ENCODE peak calls at places on chromosomes 16 and 17, in four cellular contexts. One of them, this sample, is unnamed.

GRCh38 chr17:9755083-9755482 is 36.3 kb downstream of the DHRS7C start:
- DNase-seq in RWPE1: no peak
- DNase-seq in BJ: no peak
- DNase-seq in mammary epithelial cell: no peak
- DNase-seq in this sample: no peak

GRCh38 chr16:11528053-11528452 is 58.7 kb downstream of the LITAF start:
- DNase-seq in mammary epithelial cell: no peak
- DNase-seq in RWPE1: no peak
- DNase-seq in BJ: no peak
- DNase-seq in this sample: no peak

GRCh38 chr17:68021963-68022362 is 13.6 kb upstream of the KPNA2 start:
- DNase-seq in RWPE1: no peak
- DNase-seq in BJ: no peak
- DNase-seq in mammary epithelial cell: no peak
- DNase-seq in this sample: no peak

GRCh38 chr16:67022531-67023214 is 6.3 kb upstream of the CBFB start:
- DNase-seq in RWPE1: no peak
- DNase-seq in BJ: no peak
- DNase-seq in mammary epithelial cell: no peak
- DNase-seq in this sample: no peak

GRCh38 chr17:47615766-47616424 is 33.8 kb upstream of the KPNB1 start:
- DNase-seq in RWPE1: peak; percentile 19
- DNase-seq in mammary epithelial cell: peak; percentile 24
- DNase-seq in BJ: no peak
- DNase-seq in this sample: no peak

GRCh38 chr16:56795011-56795410 is 65.1 kb downstream of the NUP93 start:
- DNase-seq in BJ: no peak
- DNase-seq in mammary epithelial cell: no peak
- DNase-seq in RWPE1: no peak
- DNase-seq in this sample: no peak

GRCh38 chr16:72042157-72042660 is 12.1 kb upstream of the HP start:
- DNase-seq in RWPE1: no peak
- DNase-seq in BJ: no peak
- DNase-seq in mammary epithelial cell: peak; percentile 2
- DNase-seq in this sample: no peak

GRCh38 chr17:4201231-4201630 is 58.2 kb downstream of the CYB5D2 start:
- DNase-seq in BJ: no peak
- DNase-seq in RWPE1: no peak
- DNase-seq in mammary epithelial cell: no peak
- DNase-seq in this sample: no peak

GRCh38 chr16:29779474-29779873 is 1.4 kb downstream of the ZG16 start:
- DNase-seq in mammary epithelial cell: peak; percentile 20
- DNase-seq in RWPE1: peak; percentile 52
- DNase-seq in BJ: no peak
- DNase-seq in this sample: no peak

GRCh38 chr17:30093463-30094147 is 23.0 kb upstream of the NSRP1 start:
- DNase-seq in BJ: no peak
- DNase-seq in RWPE1: peak; percentile 82
- DNase-seq in mammary epithelial cell: peak; percentile 43
- DNase-seq in this sample: peak; percentile 31

GRCh38 chr17:66949501-66949900 is 15.0 kb upstream of the CACNG4 start:
- DNase-seq in BJ: no peak
- DNase-seq in mammary epithelial cell: peak; percentile 33
- DNase-seq in RWPE1: no peak
- DNase-seq in this sample: no peak

GRCh38 chr16:22191089-22191965 is 14.8 kb upstream of the EEF2K start:
- DNase-seq in mammary epithelial cell: peak; percentile 97
- DNase-seq in BJ: peak; percentile 83
- DNase-seq in RWPE1: peak; percentile 94
- DNase-seq in this sample: peak; percentile 97

GRCh38 chr17:36839256-36839655 is 98.0 kb upstream of the LHX1 start:
- DNase-seq in RWPE1: no peak
- DNase-seq in mammary epithelial cell: no peak
- DNase-seq in BJ: no peak
- DNase-seq in this sample: no peak

GRCh38 chr17:41885733-41886132 is 20.5 kb upstream of the KLHL11 start:
- DNase-seq in RWPE1: no peak
- DNase-seq in mammary epithelial cell: no peak
- DNase-seq in BJ: no peak
- DNase-seq in this sample: no peak

GRCh38 chr16:67415872-67416793 is at the start of gene ZDHHC1:
- DNase-seq in mammary epithelial cell: peak; percentile 53
- DNase-seq in BJ: no peak
- DNase-seq in RWPE1: peak; percentile 52
- DNase-seq in this sample: peak; percentile 84

GRCh38 chr17:39547713-39548478 is 59.8 kb downstream of the NEUROD2 start:
- DNase-seq in RWPE1: peak; percentile 60
- DNase-seq in mammary epithelial cell: peak; percentile 34
- DNase-seq in BJ: no peak
- DNase-seq in this sample: peak; percentile 86

GRCh38 chr17:56679148-56679766 is 85.8 kb downstream of the NOG start:
- DNase-seq in BJ: no peak
- DNase-seq in RWPE1: peak; percentile 49
- DNase-seq in mammary epithelial cell: peak; percentile 34
- DNase-seq in this sample: peak; percentile 34

DNA sequence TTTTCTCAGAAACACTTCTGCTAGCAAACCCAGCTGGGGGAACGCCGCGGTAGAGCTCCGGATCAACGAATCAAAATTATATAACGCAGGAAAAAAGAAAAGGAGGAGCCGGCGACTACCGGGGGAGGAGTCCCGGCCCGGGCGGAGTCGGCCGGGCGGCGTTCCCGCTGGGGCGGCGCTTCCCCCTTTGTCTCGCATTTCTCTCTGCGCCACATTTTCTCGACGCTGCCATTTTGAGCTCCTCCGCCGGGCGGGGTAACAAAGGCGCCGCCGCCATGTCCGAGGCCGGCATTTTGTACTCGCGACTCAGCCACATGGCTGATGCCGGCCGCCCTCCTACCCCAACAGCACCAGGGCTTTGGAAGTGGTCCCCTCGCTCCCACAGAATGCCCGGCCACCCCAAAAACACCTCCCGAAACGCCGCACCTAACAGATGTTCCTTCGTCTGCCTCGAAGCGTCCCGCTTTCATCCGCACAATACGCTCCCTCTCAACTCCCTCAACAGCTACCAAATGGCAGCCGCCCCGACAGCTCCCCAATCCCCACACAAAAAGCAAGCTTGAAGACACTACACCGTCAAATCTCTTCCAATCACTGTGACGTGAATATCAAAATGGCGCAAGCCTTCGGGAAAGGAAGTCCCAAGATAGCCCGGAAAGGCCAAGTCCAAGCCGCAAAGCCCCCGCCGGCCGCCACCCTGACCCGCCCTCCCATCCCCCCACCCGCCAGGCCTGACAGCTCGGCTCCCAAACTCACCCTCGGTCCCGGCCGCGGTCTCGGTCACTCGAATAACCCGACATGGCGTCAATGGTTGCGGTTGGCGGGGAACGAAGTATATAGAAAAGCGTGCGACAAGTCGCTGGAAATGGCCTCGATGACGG is 529 bp downstream of the DDX5 start:
- DNase-seq in RWPE1: peak; percentile 75
- DNase-seq in mammary epithelial cell: peak; percentile 78
- DNase-seq in BJ: peak; percentile 18
- DNase-seq in this sample: peak; percentile 80
- TF ChIP-seq CTCF in RWPE1: no peak
- TF ChIP-seq CTCF in mammary epithelial cell: no peak
- TF ChIP-seq CTCF in BJ: no peak
- TF ChIP-seq CTCF in this sample: no peak

DNA sequence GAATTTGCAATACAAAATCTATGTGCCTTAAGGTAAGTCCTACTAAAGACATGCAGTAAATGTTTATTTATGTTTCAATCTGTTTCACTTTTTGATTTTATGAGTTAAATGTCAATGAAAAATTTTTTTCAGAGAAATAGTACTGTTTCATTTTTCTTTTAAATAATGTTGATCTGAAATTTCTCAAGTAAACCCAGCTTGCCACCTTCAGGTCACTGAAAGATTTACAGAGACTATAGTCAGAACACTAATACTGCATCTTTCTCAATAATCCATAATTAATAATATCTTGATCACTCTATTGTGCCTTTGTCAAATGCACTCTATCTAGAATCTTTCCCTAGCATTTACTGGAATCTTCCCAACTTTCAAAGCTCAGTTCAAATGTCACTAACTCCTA is 6.5 kb upstream of the DHX40 start:
- DNase-seq in BJ: no peak
- DNase-seq in RWPE1: no peak
- DNase-seq in mammary epithelial cell: no peak
- DNase-seq in this sample: no peak
- TF ChIP-seq CTCF in BJ: peak; percentile 15
- TF ChIP-seq CTCF in RWPE1: peak; percentile 29
- TF ChIP-seq CTCF in mammary epithelial cell: peak; percentile 36
- TF ChIP-seq CTCF in this sample: peak; percentile 30

GRCh38 chr17:18194804-18195203 is 11.2 kb downstream of the ALKBH5 start:
- DNase-seq in BJ: no peak
- DNase-seq in RWPE1: no peak
- DNase-seq in mammary epithelial cell: no peak
- DNase-seq in this sample: no peak
- TF ChIP-seq CTCF in BJ: no peak
- TF ChIP-seq CTCF in RWPE1: no peak
- TF ChIP-seq CTCF in mammary epithelial cell: no peak
- TF ChIP-seq CTCF in this sample: no peak

GRCh38 chr17:76998839-76999238 is 130.6 kb downstream of the MGAT5B start:
- DNase-seq in mammary epithelial cell: no peak
- DNase-seq in BJ: no peak
- DNase-seq in RWPE1: no peak
- DNase-seq in this sample: no peak

GRCh38 chr17:76997981-76998531 is 129.9 kb downstream of the MGAT5B start:
- DNase-seq in BJ: no peak
- DNase-seq in RWPE1: no peak
- DNase-seq in mammary epithelial cell: no peak
- DNase-seq in this sample: no peak

GRCh38 chr17:76994237-76994637 is 126.0 kb downstream of the MGAT5B start:
- DNase-seq in RWPE1: no peak
- DNase-seq in BJ: no peak
- DNase-seq in mammary epithelial cell: no peak
- DNase-seq in this sample: no peak

GRCh38 chr17:76995352-76996105 is 127.3 kb downstream of the MGAT5B start:
- DNase-seq in RWPE1: no peak
- DNase-seq in mammary epithelial cell: no peak
- DNase-seq in BJ: no peak
- DNase-seq in this sample: no peak

GRCh38 chr17:76996741-76997694 is 128.8 kb downstream of the MGAT5B start:
- DNase-seq in RWPE1: no peak
- DNase-seq in mammary epithelial cell: no peak
- DNase-seq in BJ: no peak
- DNase-seq in this sample: no peak
- TF ChIP-seq CTCF in RWPE1: no peak
- TF ChIP-seq CTCF in mammary epithelial cell: no peak
- TF ChIP-seq CTCF in BJ: no peak
- TF ChIP-seq CTCF in this sample: no peak

GRCh38 chr16:81635336-81635947 is 143.6 kb upstream of the PLCG2 start:
- DNase-seq in RWPE1: no peak
- DNase-seq in mammary epithelial cell: no peak
- DNase-seq in BJ: no peak
- DNase-seq in this sample: no peak

GRCh38 chr16:81634380-81635121 is 144.5 kb upstream of the PLCG2 start:
- DNase-seq in BJ: no peak
- DNase-seq in RWPE1: no peak
- DNase-seq in mammary epithelial cell: no peak
- DNase-seq in this sample: no peak

GRCh38 chr16:81633680-81634379 is 145.3 kb upstream of the PLCG2 start:
- DNase-seq in BJ: no peak
- DNase-seq in RWPE1: no peak
- DNase-seq in mammary epithelial cell: no peak
- DNase-seq in this sample: no peak

GRCh38 chr16:81632392-81633146 is 146.5 kb upstream of the PLCG2 start:
- DNase-seq in mammary epithelial cell: no peak
- DNase-seq in BJ: no peak
- DNase-seq in RWPE1: peak; percentile 62
- DNase-seq in this sample: no peak

GRCh38 chr16:81633147-81633619 is 145.9 kb upstream of the PLCG2 start:
- DNase-seq in BJ: no peak
- DNase-seq in RWPE1: no peak
- DNase-seq in mammary epithelial cell: no peak
- DNase-seq in this sample: no peak
- TF ChIP-seq CTCF in BJ: no peak
- TF ChIP-seq CTCF in RWPE1: no peak
- TF ChIP-seq CTCF in mammary epithelial cell: peak; percentile 27
- TF ChIP-seq CTCF in this sample: peak; percentile 44

DNA sequence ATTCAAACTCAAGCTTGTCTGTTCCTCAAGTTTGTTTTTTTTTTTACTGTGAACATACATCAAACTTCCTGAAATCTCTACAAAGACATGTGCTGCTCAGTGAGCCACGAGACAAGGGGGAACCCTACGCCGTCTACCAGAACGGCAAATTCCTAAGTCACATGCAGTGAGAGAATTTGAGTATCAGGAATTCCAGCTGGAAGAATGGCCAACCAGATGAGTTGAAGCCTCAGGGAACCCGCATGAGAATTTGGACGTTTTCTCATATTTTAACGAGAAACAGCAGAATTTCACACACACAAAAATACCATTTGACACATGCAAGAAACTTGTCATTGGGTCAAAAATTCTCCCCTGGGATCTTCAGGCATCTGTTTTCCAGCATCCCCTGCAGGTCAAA is 414.2 kb upstream of the GOT2 start:
- DNase-seq in mammary epithelial cell: no peak
- DNase-seq in RWPE1: no peak
- DNase-seq in BJ: peak; percentile 51
- DNase-seq in this sample: no peak
- TF ChIP-seq CTCF in mammary epithelial cell: no peak
- TF ChIP-seq CTCF in RWPE1: no peak
- TF ChIP-seq CTCF in BJ: no peak
- TF ChIP-seq CTCF in this sample: no peak

GRCh38 chr17:1630662-1631061 is 2.0 kb upstream of the SLC43A2 start:
- DNase-seq in mammary epithelial cell: no peak
- DNase-seq in RWPE1: no peak
- DNase-seq in BJ: no peak
- DNase-seq in this sample: no peak

GRCh38 chr17:1627219-1627986 is 1.2 kb downstream of the SLC43A2 start:
- DNase-seq in RWPE1: no peak
- DNase-seq in mammary epithelial cell: no peak
- DNase-seq in BJ: no peak
- DNase-seq in this sample: peak; percentile 51

GRCh38 chr17:1628856-1629646 is 417 bp upstream of the SLC43A2 start:
- DNase-seq in BJ: peak; percentile 56
- DNase-seq in mammary epithelial cell: peak; percentile 93
- DNase-seq in RWPE1: peak; percentile 100
- DNase-seq in this sample: peak; percentile 99

GRCh38 chr17:1627987-1628855 is at the start of gene SLC43A2:
- DNase-seq in BJ: no peak
- DNase-seq in mammary epithelial cell: peak; percentile 78
- DNase-seq in RWPE1: peak; percentile 92
- DNase-seq in this sample: peak; percentile 94

GRCh38 chr17:1629647-1630310 is 1.1 kb upstream of the SLC43A2 start:
- DNase-seq in BJ: no peak
- DNase-seq in mammary epithelial cell: peak; percentile 54
- DNase-seq in RWPE1: no peak
- DNase-seq in this sample: peak; percentile 59
- TF ChIP-seq CTCF in BJ: peak; percentile 83
- TF ChIP-seq CTCF in mammary epithelial cell: peak; percentile 94
- TF ChIP-seq CTCF in RWPE1: peak; percentile 60
- TF ChIP-seq CTCF in this sample: peak; percentile 32

DNA sequence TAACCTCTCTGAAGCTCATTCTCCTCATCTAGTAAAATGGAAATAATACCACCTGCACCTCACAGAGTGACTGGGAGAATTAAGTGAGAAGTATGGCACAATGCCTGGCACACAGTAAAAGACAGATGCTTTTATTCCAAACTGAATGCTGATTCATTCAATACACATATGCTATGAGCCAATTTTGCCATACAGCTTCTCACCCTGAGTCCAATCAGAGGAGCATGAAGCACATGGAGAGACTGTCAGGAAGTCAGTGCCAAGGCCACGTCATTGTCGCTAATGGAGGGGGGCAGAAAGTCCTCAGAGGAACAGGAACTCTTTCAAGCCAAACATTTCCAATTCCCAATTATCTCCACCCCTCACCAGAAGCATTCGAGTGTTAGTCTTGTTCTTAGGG is 11.6 kb downstream of the MKS1 start:
- DNase-seq in BJ: no peak
- DNase-seq in mammary epithelial cell: no peak
- DNase-seq in RWPE1: no peak
- DNase-seq in this sample: no peak
- TF ChIP-seq CTCF in BJ: no peak
- TF ChIP-seq CTCF in mammary epithelial cell: no peak
- TF ChIP-seq CTCF in RWPE1: no peak
- TF ChIP-seq CTCF in this sample: no peak

This sample was measured in glutamatergic neuron.